ENCODE peak calls at places on chromosomes 6 and 20, in five cellular contexts. One of them, this sample, is unnamed. For H3K36me3 and H3K27me3, the result is how much of the 10 kb centered on the place peaks cover.

GRCh38 chr6:47922391-47922790 is 140.6 kb downstream of the OPN5 start:
- DNase-seq in CD8-positive, alpha-beta T cell: no peak
- DNase-seq in naive thymus-derived CD4-positive, alpha-beta T cell: no peak
- DNase-seq in BJ: no peak
- DNase-seq in astrocyte: peak
- DNase-seq in this sample: peak

GRCh38 chr6:20559924-20560551 is 25.8 kb downstream of the CDKAL1 start:
- DNase-seq in naive thymus-derived CD4-positive, alpha-beta T cell: no peak
- DNase-seq in astrocyte: no peak
- DNase-seq in BJ: no peak
- DNase-seq in CD8-positive, alpha-beta T cell: no peak
- DNase-seq in this sample: no peak

GRCh38 chr20:14879020-14879697 is 541.7 kb upstream of the FLRT3 start:
- DNase-seq in CD8-positive, alpha-beta T cell: no peak
- DNase-seq in BJ: peak
- DNase-seq in naive thymus-derived CD4-positive, alpha-beta T cell: no peak
- DNase-seq in astrocyte: peak
- DNase-seq in this sample: no peak

GRCh38 chr6:90135672-90136071 is 161.0 kb downstream of the BACH2 start:
- DNase-seq in naive thymus-derived CD4-positive, alpha-beta T cell: no peak
- DNase-seq in CD8-positive, alpha-beta T cell: no peak
- DNase-seq in astrocyte: peak
- DNase-seq in BJ: no peak
- DNase-seq in this sample: no peak

GRCh38 chr6:125952764-125953501 is 3.6 kb upstream of the HINT3 start:
- DNase-seq in BJ: no peak
- DNase-seq in CD8-positive, alpha-beta T cell: no peak
- DNase-seq in astrocyte: no peak
- DNase-seq in naive thymus-derived CD4-positive, alpha-beta T cell: no peak
- DNase-seq in this sample: peak

GRCh38 chr20:48679603-48680002 is 148.2 kb downstream of the PREX1 start:
- DNase-seq in CD8-positive, alpha-beta T cell: no peak
- DNase-seq in naive thymus-derived CD4-positive, alpha-beta T cell: no peak
- DNase-seq in BJ: no peak
- DNase-seq in astrocyte: no peak
- DNase-seq in this sample: peak

GRCh38 chr20:11063459-11063858 is 389.7 kb upstream of the JAG1 start:
- DNase-seq in CD8-positive, alpha-beta T cell: no peak
- DNase-seq in astrocyte: no peak
- DNase-seq in naive thymus-derived CD4-positive, alpha-beta T cell: no peak
- DNase-seq in BJ: no peak
- DNase-seq in this sample: no peak

GRCh38 chr6:1404066-1404712 is 14.8 kb downstream of the FOXF2 start:
- DNase-seq in CD8-positive, alpha-beta T cell: no peak
- DNase-seq in astrocyte: no peak
- DNase-seq in BJ: no peak
- DNase-seq in naive thymus-derived CD4-positive, alpha-beta T cell: no peak
- DNase-seq in this sample: no peak

GRCh38 chr20:44388466-44389023 is 33.0 kb downstream of the HNF4A start:
- DNase-seq in astrocyte: peak
- DNase-seq in BJ: no peak
- DNase-seq in naive thymus-derived CD4-positive, alpha-beta T cell: peak
- DNase-seq in CD8-positive, alpha-beta T cell: peak
- DNase-seq in this sample: peak

GRCh38 chr6:100296810-100297544 is 167.7 kb downstream of the SIM1 start:
- DNase-seq in BJ: peak
- DNase-seq in naive thymus-derived CD4-positive, alpha-beta T cell: no peak
- DNase-seq in astrocyte: peak
- DNase-seq in CD8-positive, alpha-beta T cell: no peak
- DNase-seq in this sample: no peak

GRCh38 chr6:107624541-107624940 is 134.6 kb downstream of the SOBP start:
- DNase-seq in CD8-positive, alpha-beta T cell: no peak
- DNase-seq in naive thymus-derived CD4-positive, alpha-beta T cell: no peak
- DNase-seq in astrocyte: peak
- DNase-seq in BJ: no peak
- DNase-seq in this sample: no peak

GRCh38 chr6:56297022-56297995 is 49.9 kb upstream of the COL21A1 start:
- DNase-seq in astrocyte: no peak
- DNase-seq in naive thymus-derived CD4-positive, alpha-beta T cell: no peak
- DNase-seq in BJ: no peak
- DNase-seq in CD8-positive, alpha-beta T cell: no peak
- DNase-seq in this sample: no peak

GRCh38 chr20:48603819-48604405 is 223.9 kb downstream of the PREX1 start:
- DNase-seq in astrocyte: no peak
- DNase-seq in naive thymus-derived CD4-positive, alpha-beta T cell: no peak
- DNase-seq in BJ: no peak
- DNase-seq in CD8-positive, alpha-beta T cell: no peak
- DNase-seq in this sample: no peak

GRCh38 chr6:159852877-159853276 is 37.9 kb upstream of the MAS1 start:
- DNase-seq in astrocyte: no peak
- DNase-seq in naive thymus-derived CD4-positive, alpha-beta T cell: peak
- DNase-seq in CD8-positive, alpha-beta T cell: no peak
- DNase-seq in BJ: no peak
- DNase-seq in this sample: peak

GRCh38 chr6:149855741-149856140 is 8.4 kb downstream of the LRP11 start:
- DNase-seq in BJ: no peak
- DNase-seq in naive thymus-derived CD4-positive, alpha-beta T cell: no peak
- DNase-seq in astrocyte: no peak
- DNase-seq in CD8-positive, alpha-beta T cell: no peak
- DNase-seq in this sample: no peak

GRCh38 chr20:2749343-2749950 is 51.0 kb downstream of the CPXM1 start:
- DNase-seq in BJ: no peak
- DNase-seq in naive thymus-derived CD4-positive, alpha-beta T cell: no peak
- DNase-seq in CD8-positive, alpha-beta T cell: no peak
- DNase-seq in astrocyte: no peak
- DNase-seq in this sample: no peak

GRCh38 chr6:14147891-14148290 is 30.3 kb downstream of the CD83 start:
- DNase-seq in CD8-positive, alpha-beta T cell: no peak
- DNase-seq in astrocyte: no peak
- DNase-seq in naive thymus-derived CD4-positive, alpha-beta T cell: no peak
- DNase-seq in BJ: no peak
- DNase-seq in this sample: no peak

GRCh38 chr20:45433316-45433715 is 17.4 kb downstream of the PIGT start:
- DNase-seq in CD8-positive, alpha-beta T cell: no peak
- DNase-seq in astrocyte: peak
- DNase-seq in BJ: no peak
- DNase-seq in naive thymus-derived CD4-positive, alpha-beta T cell: no peak
- DNase-seq in this sample: peak

GRCh38 chr6:150055131-150055530 is 13.8 kb downstream of the ULBP3 start:
- DNase-seq in CD8-positive, alpha-beta T cell: no peak
- DNase-seq in naive thymus-derived CD4-positive, alpha-beta T cell: no peak
- DNase-seq in astrocyte: no peak
- DNase-seq in BJ: no peak
- DNase-seq in this sample: no peak

GRCh38 chr6:46381057-46381456 is 110.2 kb downstream of the RCAN2 start:
- DNase-seq in BJ: no peak
- DNase-seq in astrocyte: no peak
- DNase-seq in naive thymus-derived CD4-positive, alpha-beta T cell: no peak
- DNase-seq in CD8-positive, alpha-beta T cell: no peak
- DNase-seq in this sample: no peak

GRCh38 chr6:81774542-81774941 is 22.1 kb upstream of the TENT5A start:
- DNase-seq in BJ: no peak
- DNase-seq in astrocyte: no peak
- DNase-seq in CD8-positive, alpha-beta T cell: no peak
- DNase-seq in naive thymus-derived CD4-positive, alpha-beta T cell: no peak
- DNase-seq in this sample: no peak

GRCh38 chr6:139647001-139647400 is 272.6 kb upstream of the CITED2 start:
- DNase-seq in CD8-positive, alpha-beta T cell: no peak
- DNase-seq in BJ: no peak
- DNase-seq in naive thymus-derived CD4-positive, alpha-beta T cell: no peak
- DNase-seq in astrocyte: no peak
- DNase-seq in this sample: no peak

GRCh38 chr6:5398530-5398929 is 137.2 kb downstream of the FARS2 start:
- DNase-seq in astrocyte: peak
- DNase-seq in naive thymus-derived CD4-positive, alpha-beta T cell: peak
- DNase-seq in CD8-positive, alpha-beta T cell: no peak
- DNase-seq in BJ: no peak
- DNase-seq in this sample: no peak

GRCh38 chr20:52461602-52462001 is 270.0 kb upstream of the ZFP64 start:
- DNase-seq in astrocyte: no peak
- DNase-seq in BJ: no peak
- DNase-seq in CD8-positive, alpha-beta T cell: no peak
- DNase-seq in naive thymus-derived CD4-positive, alpha-beta T cell: no peak
- DNase-seq in this sample: no peak

GRCh38 chr6:26501482-26501986 is 1.4 kb downstream of the BTN1A1 start:
- DNase-seq in BJ: no peak
- DNase-seq in CD8-positive, alpha-beta T cell: peak
- DNase-seq in astrocyte: peak
- DNase-seq in naive thymus-derived CD4-positive, alpha-beta T cell: no peak
- DNase-seq in this sample: peak

GRCh38 chr6:70956191-70956450 is 739 bp downstream of the B3GAT2 start:
- DNase-seq in naive thymus-derived CD4-positive, alpha-beta T cell: no peak
- DNase-seq in astrocyte: no peak
- DNase-seq in BJ: no peak
- DNase-seq in CD8-positive, alpha-beta T cell: no peak
- DNase-seq in this sample: no peak

GRCh38 chr6:45997875-45998506 is 17.7 kb downstream of the CLIC5 start:
- DNase-seq in astrocyte: no peak
- DNase-seq in CD8-positive, alpha-beta T cell: no peak
- DNase-seq in naive thymus-derived CD4-positive, alpha-beta T cell: no peak
- DNase-seq in BJ: no peak
- DNase-seq in this sample: no peak

GRCh38 chr6:110093981-110094380 is 85.5 kb downstream of the WASF1 start:
- DNase-seq in naive thymus-derived CD4-positive, alpha-beta T cell: no peak
- DNase-seq in CD8-positive, alpha-beta T cell: no peak
- DNase-seq in BJ: no peak
- DNase-seq in astrocyte: no peak
- DNase-seq in this sample: no peak

GRCh38 chr20:37948956-37949355 is 46.0 kb downstream of the VSTM2L start:
- DNase-seq in naive thymus-derived CD4-positive, alpha-beta T cell: no peak
- DNase-seq in CD8-positive, alpha-beta T cell: no peak
- DNase-seq in BJ: no peak
- DNase-seq in astrocyte: no peak
- DNase-seq in this sample: no peak

GRCh38 chr6:17629824-17630510 is 29.9 kb downstream of the FAM8A1 start:
- DNase-seq in BJ: no peak
- DNase-seq in CD8-positive, alpha-beta T cell: no peak
- DNase-seq in naive thymus-derived CD4-positive, alpha-beta T cell: no peak
- DNase-seq in astrocyte: no peak
- DNase-seq in this sample: no peak

GRCh38 chr6:114039835-114040234 is 68.9 kb upstream of the HDAC2 start:
- DNase-seq in BJ: no peak
- DNase-seq in astrocyte: no peak
- DNase-seq in CD8-positive, alpha-beta T cell: no peak
- DNase-seq in naive thymus-derived CD4-positive, alpha-beta T cell: no peak
- DNase-seq in this sample: no peak

GRCh38 chr6:49155321-49155720 is 307.7 kb downstream of the MMUT start:
- DNase-seq in astrocyte: no peak
- DNase-seq in BJ: no peak
- DNase-seq in naive thymus-derived CD4-positive, alpha-beta T cell: no peak
- DNase-seq in CD8-positive, alpha-beta T cell: no peak
- DNase-seq in this sample: no peak

GRCh38 chr20:58374906-58375760 is 13.9 kb upstream of the VAPB start:
- DNase-seq in CD8-positive, alpha-beta T cell: no peak
- DNase-seq in astrocyte: peak
- DNase-seq in naive thymus-derived CD4-positive, alpha-beta T cell: no peak
- DNase-seq in BJ: no peak
- DNase-seq in this sample: peak
- H3K36me3 ChIP-seq in CD8-positive, alpha-beta T cell: under half
- H3K36me3 ChIP-seq in astrocyte: under half
- H3K36me3 ChIP-seq in naive thymus-derived CD4-positive, alpha-beta T cell: under half
- H3K36me3 ChIP-seq in BJ: under half
- H3K36me3 ChIP-seq in this sample: under half

GRCh38 chr20:53867741-53868351 is 202.5 kb downstream of the BCAS1 start:
- DNase-seq in BJ: no peak
- DNase-seq in CD8-positive, alpha-beta T cell: no peak
- DNase-seq in astrocyte: no peak
- DNase-seq in naive thymus-derived CD4-positive, alpha-beta T cell: no peak
- DNase-seq in this sample: no peak

GRCh38 chr20:53870426-53871199 is 199.8 kb downstream of the BCAS1 start:
- DNase-seq in CD8-positive, alpha-beta T cell: no peak
- DNase-seq in BJ: no peak
- DNase-seq in astrocyte: no peak
- DNase-seq in naive thymus-derived CD4-positive, alpha-beta T cell: no peak
- DNase-seq in this sample: no peak

GRCh38 chr20:53866787-53867740 is 203.3 kb downstream of the BCAS1 start:
- DNase-seq in BJ: no peak
- DNase-seq in CD8-positive, alpha-beta T cell: no peak
- DNase-seq in astrocyte: no peak
- DNase-seq in naive thymus-derived CD4-positive, alpha-beta T cell: peak
- DNase-seq in this sample: no peak

GRCh38 chr20:53869466-53870258 is 200.7 kb downstream of the BCAS1 start:
- DNase-seq in BJ: no peak
- DNase-seq in CD8-positive, alpha-beta T cell: peak
- DNase-seq in astrocyte: peak
- DNase-seq in naive thymus-derived CD4-positive, alpha-beta T cell: peak
- DNase-seq in this sample: peak

DNA sequence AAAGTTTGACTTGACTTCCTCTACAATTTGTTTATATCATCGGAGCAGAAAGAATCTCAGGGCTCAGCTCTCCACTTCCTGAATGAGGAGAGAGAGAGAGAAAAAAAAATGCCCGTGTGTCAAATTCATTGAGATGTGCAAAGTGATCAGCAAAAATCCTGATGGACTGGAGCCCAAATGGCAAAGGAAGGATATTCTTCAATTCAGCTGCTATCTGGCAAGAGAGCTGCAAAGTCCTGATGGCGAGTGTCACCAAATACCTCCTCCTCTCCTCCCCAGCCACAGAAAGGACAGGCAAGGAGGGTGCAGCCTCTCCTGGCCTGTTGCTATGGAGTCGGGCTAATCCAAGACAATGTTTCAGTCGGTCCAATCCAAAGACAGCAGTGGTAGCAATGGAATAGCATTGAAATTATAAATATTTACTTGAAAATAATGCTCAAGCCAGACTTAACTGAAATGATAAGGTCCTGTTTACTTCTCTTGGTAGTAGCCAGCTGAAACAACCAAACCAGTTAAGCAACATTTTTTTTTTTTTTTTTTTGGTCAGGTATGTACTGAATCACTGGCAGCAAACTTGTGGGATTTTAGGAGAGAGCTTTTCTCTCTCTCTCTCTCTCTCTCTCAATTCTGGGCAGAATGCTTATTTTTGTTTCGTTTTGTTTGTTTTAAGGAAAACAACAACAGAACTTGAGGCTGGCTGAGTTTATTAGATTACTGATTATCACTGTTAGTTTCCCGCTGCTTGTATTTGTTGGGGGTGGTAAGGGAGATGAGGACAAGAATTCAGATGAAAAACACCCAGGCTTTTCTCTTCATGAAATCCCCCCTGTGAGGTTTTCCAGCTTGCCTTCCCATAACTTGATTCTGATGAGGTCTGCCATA is 204.2 kb downstream of the BCAS1 start:
- DNase-seq in BJ: no peak
- DNase-seq in naive thymus-derived CD4-positive, alpha-beta T cell: no peak
- DNase-seq in astrocyte: peak
- DNase-seq in CD8-positive, alpha-beta T cell: no peak
- DNase-seq in this sample: no peak
- H3K4me3 ChIP-seq in BJ: no peak
- H3K4me3 ChIP-seq in naive thymus-derived CD4-positive, alpha-beta T cell: peak
- H3K4me3 ChIP-seq in astrocyte: no peak
- H3K4me3 ChIP-seq in CD8-positive, alpha-beta T cell: peak
- H3K4me3 ChIP-seq in this sample: no peak

GRCh38 chr6:166862287-166862977 is 93.9 kb downstream of the RNASET2 start:
- DNase-seq in CD8-positive, alpha-beta T cell: peak
- DNase-seq in astrocyte: peak
- DNase-seq in naive thymus-derived CD4-positive, alpha-beta T cell: peak
- DNase-seq in BJ: no peak
- DNase-seq in this sample: peak
- H3K27me3 ChIP-seq in CD8-positive, alpha-beta T cell: under half
- H3K27me3 ChIP-seq in astrocyte: under half
- H3K27me3 ChIP-seq in naive thymus-derived CD4-positive, alpha-beta T cell: under half
- H3K27me3 ChIP-seq in BJ: under half
- H3K27me3 ChIP-seq in this sample: under half

GRCh38 chr20:60395993-60396392 is 437.8 kb downstream of the CDH26 start:
- DNase-seq in BJ: no peak
- DNase-seq in astrocyte: no peak
- DNase-seq in CD8-positive, alpha-beta T cell: no peak
- DNase-seq in naive thymus-derived CD4-positive, alpha-beta T cell: no peak
- DNase-seq in this sample: no peak
- H3K36me3 ChIP-seq in BJ: under half
- H3K36me3 ChIP-seq in astrocyte: under half
- H3K36me3 ChIP-seq in CD8-positive, alpha-beta T cell: under half
- H3K36me3 ChIP-seq in naive thymus-derived CD4-positive, alpha-beta T cell: under half
- H3K36me3 ChIP-seq in this sample: under half

This sample was measured in H7.